ENCODE peak calls at places on chromosome 10, in ten cellular contexts. One of them, this sample, is unnamed.

GRCh38 chr10:470339-471003 is 219.0 kb downstream of the DIP2C start:
- DNase-seq in endothelial cell of umbilical vein: no peak
- DNase-seq in endodermal cell: peak
- DNase-seq in psoas muscle: no peak
- DNase-seq in lower leg skin: peak
- DNase-seq in OCI-LY7: no peak
- DNase-seq in WERI-Rb-1: no peak
- DNase-seq in right cardiac atrium: no peak
- DNase-seq in neural progenitor cell: no peak
- DNase-seq in right atrium auricular region: no peak
- DNase-seq in this sample: peak

GRCh38 chr10:11933837-11934236 is 108.8 kb downstream of the UPF2 start:
- DNase-seq in endothelial cell of umbilical vein: no peak
- DNase-seq in endodermal cell: no peak
- DNase-seq in psoas muscle: no peak
- DNase-seq in lower leg skin: no peak
- DNase-seq in OCI-LY7: no peak
- DNase-seq in WERI-Rb-1: no peak
- DNase-seq in right cardiac atrium: no peak
- DNase-seq in neural progenitor cell: no peak
- DNase-seq in right atrium auricular region: no peak
- DNase-seq in this sample: no peak

GRCh38 chr10:11687357-11687771 is 54.8 kb upstream of the ECHDC3 start:
- DNase-seq in endothelial cell of umbilical vein: no peak
- DNase-seq in endodermal cell: no peak
- DNase-seq in psoas muscle: no peak
- DNase-seq in lower leg skin: no peak
- DNase-seq in OCI-LY7: no peak
- DNase-seq in WERI-Rb-1: no peak
- DNase-seq in right cardiac atrium: no peak
- DNase-seq in neural progenitor cell: no peak
- DNase-seq in right atrium auricular region: no peak
- DNase-seq in this sample: no peak

GRCh38 chr10:91032614-91033248 is 111.8 kb upstream of the ANKRD1 start:
- DNase-seq in endothelial cell of umbilical vein: no peak
- DNase-seq in endodermal cell: no peak
- DNase-seq in psoas muscle: no peak
- DNase-seq in lower leg skin: no peak
- DNase-seq in OCI-LY7: no peak
- DNase-seq in WERI-Rb-1: no peak
- DNase-seq in right cardiac atrium: peak
- DNase-seq in neural progenitor cell: no peak
- DNase-seq in right atrium auricular region: peak
- DNase-seq in this sample: no peak

GRCh38 chr10:63671317-63671937 is 150.2 kb downstream of the REEP3 start:
- DNase-seq in endothelial cell of umbilical vein: peak
- DNase-seq in endodermal cell: no peak
- DNase-seq in psoas muscle: no peak
- DNase-seq in lower leg skin: no peak
- DNase-seq in OCI-LY7: no peak
- DNase-seq in WERI-Rb-1: no peak
- DNase-seq in right cardiac atrium: no peak
- DNase-seq in neural progenitor cell: no peak
- DNase-seq in right atrium auricular region: no peak
- DNase-seq in this sample: no peak

GRCh38 chr10:36114913-36115312 is 472.8 kb upstream of the FZD8 start:
- DNase-seq in endothelial cell of umbilical vein: no peak
- DNase-seq in endodermal cell: no peak
- DNase-seq in psoas muscle: no peak
- DNase-seq in lower leg skin: no peak
- DNase-seq in OCI-LY7: no peak
- DNase-seq in WERI-Rb-1: no peak
- DNase-seq in right cardiac atrium: no peak
- DNase-seq in neural progenitor cell: no peak
- DNase-seq in right atrium auricular region: no peak
- DNase-seq in this sample: no peak

GRCh38 chr10:23013581-23014335 is 81.6 kb upstream of the MSRB2 start:
- DNase-seq in endothelial cell of umbilical vein: no peak
- DNase-seq in endodermal cell: no peak
- DNase-seq in psoas muscle: no peak
- DNase-seq in lower leg skin: no peak
- DNase-seq in OCI-LY7: no peak
- DNase-seq in WERI-Rb-1: no peak
- DNase-seq in right cardiac atrium: no peak
- DNase-seq in neural progenitor cell: no peak
- DNase-seq in right atrium auricular region: no peak
- DNase-seq in this sample: no peak

GRCh38 chr10:43196131-43196980 is 58.1 kb downstream of the CSGALNACT2 start:
- DNase-seq in endothelial cell of umbilical vein: no peak
- DNase-seq in endodermal cell: peak
- DNase-seq in psoas muscle: peak
- DNase-seq in lower leg skin: peak
- DNase-seq in OCI-LY7: no peak
- DNase-seq in WERI-Rb-1: no peak
- DNase-seq in right cardiac atrium: no peak
- DNase-seq in neural progenitor cell: no peak
- DNase-seq in right atrium auricular region: peak
- DNase-seq in this sample: no peak

GRCh38 chr10:99676435-99676834 is 17.1 kb downstream of the ENTPD7 start:
- DNase-seq in endothelial cell of umbilical vein: no peak
- DNase-seq in endodermal cell: no peak
- DNase-seq in psoas muscle: no peak
- DNase-seq in lower leg skin: no peak
- DNase-seq in OCI-LY7: no peak
- DNase-seq in WERI-Rb-1: no peak
- DNase-seq in right cardiac atrium: no peak
- DNase-seq in neural progenitor cell: no peak
- DNase-seq in right atrium auricular region: no peak
- DNase-seq in this sample: no peak

GRCh38 chr10:48289652-48290238 is 15.2 kb upstream of the FRMPD2 start:
- DNase-seq in endothelial cell of umbilical vein: peak
- DNase-seq in endodermal cell: peak
- DNase-seq in psoas muscle: no peak
- DNase-seq in lower leg skin: no peak
- DNase-seq in OCI-LY7: peak
- DNase-seq in WERI-Rb-1: peak
- DNase-seq in right cardiac atrium: peak
- DNase-seq in neural progenitor cell: peak
- DNase-seq in right atrium auricular region: peak
- DNase-seq in this sample: no peak

GRCh38 chr10:33657154-33657900 is 322.9 kb upstream of the NRP1 start:
- DNase-seq in endothelial cell of umbilical vein: peak
- DNase-seq in endodermal cell: no peak
- DNase-seq in psoas muscle: no peak
- DNase-seq in lower leg skin: no peak
- DNase-seq in OCI-LY7: no peak
- DNase-seq in WERI-Rb-1: no peak
- DNase-seq in right cardiac atrium: no peak
- DNase-seq in neural progenitor cell: no peak
- DNase-seq in right atrium auricular region: no peak
- DNase-seq in this sample: no peak

GRCh38 chr10:101080933-101081546 is 19.3 kb downstream of the KAZALD1 start:
- DNase-seq in endothelial cell of umbilical vein: peak
- DNase-seq in endodermal cell: peak
- DNase-seq in psoas muscle: no peak
- DNase-seq in lower leg skin: no peak
- DNase-seq in OCI-LY7: no peak
- DNase-seq in WERI-Rb-1: no peak
- DNase-seq in right cardiac atrium: no peak
- DNase-seq in neural progenitor cell: peak
- DNase-seq in right atrium auricular region: no peak
- DNase-seq in this sample: no peak

GRCh38 chr10:4344544-4344994 is 481.4 kb upstream of the AKR1E2 start:
- DNase-seq in endothelial cell of umbilical vein: no peak
- DNase-seq in endodermal cell: peak
- DNase-seq in psoas muscle: peak
- DNase-seq in lower leg skin: peak
- DNase-seq in OCI-LY7: no peak
- DNase-seq in WERI-Rb-1: no peak
- DNase-seq in right cardiac atrium: peak
- DNase-seq in neural progenitor cell: no peak
- DNase-seq in right atrium auricular region: peak
- DNase-seq in this sample: no peak

GRCh38 chr10:89494615-89495014 is 40.8 kb downstream of the SLC16A12 start:
- DNase-seq in endothelial cell of umbilical vein: no peak
- DNase-seq in endodermal cell: no peak
- DNase-seq in psoas muscle: no peak
- DNase-seq in lower leg skin: no peak
- DNase-seq in OCI-LY7: no peak
- DNase-seq in WERI-Rb-1: no peak
- DNase-seq in right cardiac atrium: no peak
- DNase-seq in neural progenitor cell: no peak
- DNase-seq in right atrium auricular region: no peak
- DNase-seq in this sample: no peak

GRCh38 chr10:73768881-73769280 is 13.0 kb upstream of the CHCHD1 start:
- DNase-seq in endothelial cell of umbilical vein: no peak
- DNase-seq in endodermal cell: peak
- DNase-seq in psoas muscle: no peak
- DNase-seq in lower leg skin: peak
- DNase-seq in OCI-LY7: peak
- DNase-seq in WERI-Rb-1: no peak
- DNase-seq in right cardiac atrium: no peak
- DNase-seq in neural progenitor cell: no peak
- DNase-seq in right atrium auricular region: no peak
- DNase-seq in this sample: peak

GRCh38 chr10:122740640-122741039 is 41.0 kb upstream of the C10orf120 start:
- DNase-seq in endothelial cell of umbilical vein: no peak
- DNase-seq in endodermal cell: no peak
- DNase-seq in psoas muscle: no peak
- DNase-seq in lower leg skin: no peak
- DNase-seq in OCI-LY7: no peak
- DNase-seq in WERI-Rb-1: peak
- DNase-seq in right cardiac atrium: no peak
- DNase-seq in neural progenitor cell: no peak
- DNase-seq in right atrium auricular region: no peak
- DNase-seq in this sample: no peak

GRCh38 chr10:101001225-101002035 is 1.8 kb downstream of the LZTS2 start:
- DNase-seq in endothelial cell of umbilical vein: peak
- DNase-seq in endodermal cell: peak
- DNase-seq in psoas muscle: peak
- DNase-seq in lower leg skin: peak
- DNase-seq in OCI-LY7: no peak
- DNase-seq in WERI-Rb-1: peak
- DNase-seq in right cardiac atrium: peak
- DNase-seq in neural progenitor cell: peak
- DNase-seq in right atrium auricular region: peak
- DNase-seq in this sample: no peak

GRCh38 chr10:125156739-125157472 is 3.5 kb downstream of the CTBP2 start:
- DNase-seq in endothelial cell of umbilical vein: peak
- DNase-seq in endodermal cell: no peak
- DNase-seq in psoas muscle: no peak
- DNase-seq in lower leg skin: no peak
- DNase-seq in OCI-LY7: no peak
- DNase-seq in WERI-Rb-1: no peak
- DNase-seq in right cardiac atrium: no peak
- DNase-seq in neural progenitor cell: no peak
- DNase-seq in right atrium auricular region: no peak
- DNase-seq in this sample: no peak
- H3K4me3 ChIP-seq in endothelial cell of umbilical vein: peak
- H3K4me3 ChIP-seq in endodermal cell: peak
- H3K4me3 ChIP-seq in psoas muscle: peak
- H3K4me3 ChIP-seq in lower leg skin: no peak
- H3K4me3 ChIP-seq in OCI-LY7: no peak
- H3K4me3 ChIP-seq in WERI-Rb-1: peak
- H3K4me3 ChIP-seq in right cardiac atrium: no peak
- H3K4me3 ChIP-seq in neural progenitor cell: peak
- H3K4me3 ChIP-seq in right atrium auricular region: peak
- H3K4me3 ChIP-seq in this sample: no peak

GRCh38 chr10:104325436-104326430 is 12.5 kb downstream of the ITPRIP start:
- DNase-seq in endothelial cell of umbilical vein: peak
- DNase-seq in endodermal cell: no peak
- DNase-seq in psoas muscle: peak
- DNase-seq in lower leg skin: peak
- DNase-seq in OCI-LY7: no peak
- DNase-seq in WERI-Rb-1: no peak
- DNase-seq in right cardiac atrium: peak
- DNase-seq in neural progenitor cell: no peak
- DNase-seq in right atrium auricular region: no peak
- DNase-seq in this sample: no peak
- H3K4me3 ChIP-seq in endothelial cell of umbilical vein: no peak
- H3K4me3 ChIP-seq in endodermal cell: no peak
- H3K4me3 ChIP-seq in psoas muscle: peak
- H3K4me3 ChIP-seq in lower leg skin: no peak
- H3K4me3 ChIP-seq in OCI-LY7: no peak
- H3K4me3 ChIP-seq in WERI-Rb-1: no peak
- H3K4me3 ChIP-seq in right cardiac atrium: no peak
- H3K4me3 ChIP-seq in neural progenitor cell: no peak
- H3K4me3 ChIP-seq in right atrium auricular region: peak
- H3K4me3 ChIP-seq in this sample: no peak

DNA sequence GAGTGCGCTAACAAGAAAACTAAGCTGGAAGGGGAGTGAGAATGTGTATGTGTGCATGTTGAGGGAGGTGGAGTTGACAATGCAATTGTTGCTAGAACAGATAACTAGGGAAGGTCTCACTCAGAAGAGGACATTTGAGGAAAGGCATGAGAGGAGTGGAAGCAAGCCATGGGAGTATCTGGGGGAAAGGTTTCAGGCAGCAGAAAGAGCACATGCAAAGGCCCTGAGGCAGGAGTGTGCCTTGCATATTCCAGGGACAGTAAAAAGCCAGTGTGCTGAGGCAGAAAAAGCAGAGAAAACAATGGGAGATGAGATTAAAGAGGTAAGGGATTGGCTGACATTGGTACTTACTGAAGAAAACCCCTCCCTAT is 149.6 kb upstream of the ADO start:
- DNase-seq in endothelial cell of umbilical vein: no peak
- DNase-seq in endodermal cell: no peak
- DNase-seq in psoas muscle: no peak
- DNase-seq in lower leg skin: no peak
- DNase-seq in OCI-LY7: no peak
- DNase-seq in WERI-Rb-1: no peak
- DNase-seq in right cardiac atrium: no peak
- DNase-seq in neural progenitor cell: no peak
- DNase-seq in right atrium auricular region: no peak
- DNase-seq in this sample: no peak
- H3K4me3 ChIP-seq in endothelial cell of umbilical vein: no peak
- H3K4me3 ChIP-seq in endodermal cell: no peak
- H3K4me3 ChIP-seq in psoas muscle: no peak
- H3K4me3 ChIP-seq in lower leg skin: no peak
- H3K4me3 ChIP-seq in OCI-LY7: no peak
- H3K4me3 ChIP-seq in WERI-Rb-1: no peak
- H3K4me3 ChIP-seq in right cardiac atrium: no peak
- H3K4me3 ChIP-seq in neural progenitor cell: no peak
- H3K4me3 ChIP-seq in right atrium auricular region: no peak
- H3K4me3 ChIP-seq in this sample: no peak

DNA sequence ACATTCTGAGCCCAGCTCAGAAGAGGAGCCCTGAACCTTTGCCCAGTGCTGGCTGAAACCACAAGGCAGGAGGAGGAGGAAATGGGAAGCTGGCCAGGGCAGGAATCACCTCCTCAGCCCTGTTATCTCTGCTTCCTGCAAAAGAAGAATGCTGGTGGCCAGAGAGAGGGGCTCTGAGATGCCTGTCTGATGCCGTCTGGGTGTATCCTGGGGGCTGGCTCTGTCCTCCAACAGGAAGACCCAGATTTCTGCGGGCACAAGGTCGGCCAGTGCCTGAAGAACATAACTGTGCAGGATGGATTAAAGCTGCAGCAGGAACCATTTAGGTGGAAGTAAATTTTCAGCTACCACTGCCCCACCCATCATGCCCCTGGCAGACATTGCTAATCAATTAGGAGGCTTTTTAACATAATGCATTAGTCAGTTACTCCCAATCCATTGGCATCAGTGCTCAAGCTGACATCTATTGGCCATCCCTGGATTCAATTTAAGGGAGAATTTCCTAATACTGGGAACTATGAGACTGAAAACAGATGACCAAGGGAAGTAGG is 67.7 kb downstream of the COL13A1 start:
- DNase-seq in endothelial cell of umbilical vein: peak
- DNase-seq in endodermal cell: no peak
- DNase-seq in psoas muscle: peak
- DNase-seq in lower leg skin: no peak
- DNase-seq in OCI-LY7: no peak
- DNase-seq in WERI-Rb-1: no peak
- DNase-seq in right cardiac atrium: no peak
- DNase-seq in neural progenitor cell: no peak
- DNase-seq in right atrium auricular region: no peak
- DNase-seq in this sample: no peak
- H3K4me3 ChIP-seq in endothelial cell of umbilical vein: no peak
- H3K4me3 ChIP-seq in endodermal cell: no peak
- H3K4me3 ChIP-seq in psoas muscle: no peak
- H3K4me3 ChIP-seq in lower leg skin: no peak
- H3K4me3 ChIP-seq in OCI-LY7: no peak
- H3K4me3 ChIP-seq in WERI-Rb-1: no peak
- H3K4me3 ChIP-seq in right cardiac atrium: no peak
- H3K4me3 ChIP-seq in neural progenitor cell: no peak
- H3K4me3 ChIP-seq in right atrium auricular region: no peak
- H3K4me3 ChIP-seq in this sample: no peak

This sample was measured in effector memory CD4-positive, alpha-beta T cell.